ENCODE peak calls at places on chromosomes 4 and X, in eight cellular contexts. One of them, this sample, is unnamed.

GRCh38 chr4:55634417-55635128 is 1.5 kb downstream of the NMU start:
- DNase-seq in AG10803: no peak
- DNase-seq in mucosa of descending colon: no peak
- DNase-seq in H9: no peak
- DNase-seq in mammary epithelial cell: no peak
- DNase-seq in CD4-positive, alpha-beta T cell: no peak
- DNase-seq in dorsolateral prefrontal cortex: no peak
- DNase-seq in lower lobe of right lung: no peak
- DNase-seq in this sample: no peak

GRCh38 chr4:141352775-141353544 is 132.3 kb downstream of the ZNF330 start:
- DNase-seq in AG10803: peak; percentile 89
- DNase-seq in mucosa of descending colon: no peak
- DNase-seq in H9: no peak
- DNase-seq in mammary epithelial cell: peak; percentile 12
- DNase-seq in CD4-positive, alpha-beta T cell: no peak
- DNase-seq in dorsolateral prefrontal cortex: no peak
- DNase-seq in lower lobe of right lung: no peak
- DNase-seq in this sample: peak; percentile 58

GRCh38 chrX:68672581-68673318 is 25.3 kb downstream of the STARD8 start:
- DNase-seq in AG10803: no peak
- DNase-seq in mucosa of descending colon: no peak
- DNase-seq in H9: no peak
- DNase-seq in mammary epithelial cell: no peak
- DNase-seq in CD4-positive, alpha-beta T cell: no peak
- DNase-seq in dorsolateral prefrontal cortex: no peak
- DNase-seq in lower lobe of right lung: no peak
- DNase-seq in this sample: no peak

GRCh38 chr4:7777017-7777710 is 162.5 kb downstream of the AFAP1 start:
- DNase-seq in AG10803: no peak
- DNase-seq in mucosa of descending colon: no peak
- DNase-seq in H9: no peak
- DNase-seq in mammary epithelial cell: no peak
- DNase-seq in CD4-positive, alpha-beta T cell: no peak
- DNase-seq in dorsolateral prefrontal cortex: no peak
- DNase-seq in lower lobe of right lung: no peak
- DNase-seq in this sample: no peak

GRCh38 chr4:77564231-77564630 is 41.4 kb upstream of the CXCL13 start:
- DNase-seq in AG10803: no peak
- DNase-seq in mucosa of descending colon: no peak
- DNase-seq in H9: no peak
- DNase-seq in mammary epithelial cell: no peak
- DNase-seq in CD4-positive, alpha-beta T cell: no peak
- DNase-seq in dorsolateral prefrontal cortex: no peak
- DNase-seq in lower lobe of right lung: no peak
- DNase-seq in this sample: no peak

GRCh38 chr4:77636902-77637301 is 31.3 kb downstream of the CXCL13 start:
- DNase-seq in AG10803: peak; percentile 63
- DNase-seq in mucosa of descending colon: peak; percentile 61
- DNase-seq in H9: no peak
- DNase-seq in mammary epithelial cell: peak; percentile 97
- DNase-seq in CD4-positive, alpha-beta T cell: no peak
- DNase-seq in dorsolateral prefrontal cortex: no peak
- DNase-seq in lower lobe of right lung: no peak
- DNase-seq in this sample: peak; percentile 63

GRCh38 chr4:95549246-95550138 is 719 bp upstream of the UNC5C start:
- DNase-seq in AG10803: peak; percentile 8
- DNase-seq in mucosa of descending colon: peak; percentile 58
- DNase-seq in H9: peak; percentile 65
- DNase-seq in mammary epithelial cell: peak; percentile 60
- DNase-seq in CD4-positive, alpha-beta T cell: no peak
- DNase-seq in dorsolateral prefrontal cortex: peak; percentile 61
- DNase-seq in lower lobe of right lung: peak; percentile 67
- DNase-seq in this sample: no peak

GRCh38 chr4:57943672-57944071 is 833.5 kb upstream of the IGFBP7 start:
- DNase-seq in AG10803: no peak
- DNase-seq in mucosa of descending colon: no peak
- DNase-seq in H9: no peak
- DNase-seq in mammary epithelial cell: no peak
- DNase-seq in CD4-positive, alpha-beta T cell: no peak
- DNase-seq in dorsolateral prefrontal cortex: no peak
- DNase-seq in lower lobe of right lung: peak; percentile 27
- DNase-seq in this sample: no peak

GRCh38 chrX:71636438-71637252 is 18.3 kb upstream of the CXCR3 start:
- DNase-seq in AG10803: no peak
- DNase-seq in mucosa of descending colon: no peak
- DNase-seq in H9: no peak
- DNase-seq in mammary epithelial cell: no peak
- DNase-seq in CD4-positive, alpha-beta T cell: no peak
- DNase-seq in dorsolateral prefrontal cortex: no peak
- DNase-seq in lower lobe of right lung: no peak
- DNase-seq in this sample: no peak

GRCh38 chrX:40449396-40449795 is 131.4 kb upstream of the ATP6AP2 start:
- DNase-seq in AG10803: no peak
- DNase-seq in mucosa of descending colon: no peak
- DNase-seq in H9: no peak
- DNase-seq in mammary epithelial cell: peak; percentile 81
- DNase-seq in CD4-positive, alpha-beta T cell: no peak
- DNase-seq in dorsolateral prefrontal cortex: no peak
- DNase-seq in lower lobe of right lung: no peak
- DNase-seq in this sample: no peak

GRCh38 chr4:1045595-1046201 is 34.3 kb downstream of the FGFRL1 start:
- DNase-seq in AG10803: no peak
- DNase-seq in mucosa of descending colon: no peak
- DNase-seq in H9: no peak
- DNase-seq in mammary epithelial cell: no peak
- DNase-seq in CD4-positive, alpha-beta T cell: peak; percentile 1
- DNase-seq in dorsolateral prefrontal cortex: no peak
- DNase-seq in lower lobe of right lung: peak; percentile 18
- DNase-seq in this sample: no peak

GRCh38 chr4:11042760-11043159 is 358.2 kb upstream of the CLNK start:
- DNase-seq in AG10803: no peak
- DNase-seq in mucosa of descending colon: no peak
- DNase-seq in H9: no peak
- DNase-seq in mammary epithelial cell: no peak
- DNase-seq in CD4-positive, alpha-beta T cell: no peak
- DNase-seq in dorsolateral prefrontal cortex: no peak
- DNase-seq in lower lobe of right lung: no peak
- DNase-seq in this sample: no peak

GRCh38 chrX:42934020-42934701 is 156.2 kb upstream of the PPP1R2C start:
- DNase-seq in AG10803: no peak
- DNase-seq in mucosa of descending colon: no peak
- DNase-seq in H9: no peak
- DNase-seq in mammary epithelial cell: no peak
- DNase-seq in CD4-positive, alpha-beta T cell: no peak
- DNase-seq in dorsolateral prefrontal cortex: no peak
- DNase-seq in lower lobe of right lung: no peak
- DNase-seq in this sample: no peak

GRCh38 chr4:22233257-22233656 is 282.6 kb downstream of the ADGRA3 start:
- DNase-seq in AG10803: no peak
- DNase-seq in mucosa of descending colon: no peak
- DNase-seq in H9: no peak
- DNase-seq in mammary epithelial cell: no peak
- DNase-seq in CD4-positive, alpha-beta T cell: no peak
- DNase-seq in dorsolateral prefrontal cortex: no peak
- DNase-seq in lower lobe of right lung: no peak
- DNase-seq in this sample: no peak

GRCh38 chr4:174332741-174333493 is 49.2 kb downstream of the CEP44 start:
- DNase-seq in AG10803: no peak
- DNase-seq in mucosa of descending colon: no peak
- DNase-seq in H9: no peak
- DNase-seq in mammary epithelial cell: peak; percentile 52
- DNase-seq in CD4-positive, alpha-beta T cell: no peak
- DNase-seq in dorsolateral prefrontal cortex: no peak
- DNase-seq in lower lobe of right lung: no peak
- DNase-seq in this sample: no peak

GRCh38 chr4:54571293-54571723 is 86.4 kb upstream of the KIT start:
- DNase-seq in AG10803: no peak
- DNase-seq in mucosa of descending colon: no peak
- DNase-seq in H9: no peak
- DNase-seq in mammary epithelial cell: no peak
- DNase-seq in CD4-positive, alpha-beta T cell: no peak
- DNase-seq in dorsolateral prefrontal cortex: no peak
- DNase-seq in lower lobe of right lung: no peak
- DNase-seq in this sample: no peak

GRCh38 chr4:125904802-125905201 is 590.0 kb downstream of the FAT4 start:
- DNase-seq in AG10803: no peak
- DNase-seq in mucosa of descending colon: no peak
- DNase-seq in H9: no peak
- DNase-seq in mammary epithelial cell: no peak
- DNase-seq in CD4-positive, alpha-beta T cell: no peak
- DNase-seq in dorsolateral prefrontal cortex: no peak
- DNase-seq in lower lobe of right lung: no peak
- DNase-seq in this sample: no peak

GRCh38 chr4:4541040-4541631 is 712 bp downstream of the STX18 start:
- DNase-seq in AG10803: peak; percentile 65
- DNase-seq in mucosa of descending colon: no peak
- DNase-seq in H9: no peak
- DNase-seq in mammary epithelial cell: peak; percentile 53
- DNase-seq in CD4-positive, alpha-beta T cell: no peak
- DNase-seq in dorsolateral prefrontal cortex: no peak
- DNase-seq in lower lobe of right lung: peak; percentile 61
- DNase-seq in this sample: peak; percentile 65

GRCh38 chr4:26958925-26959653 is 98.4 kb downstream of the STIM2 start:
- DNase-seq in AG10803: no peak
- DNase-seq in mucosa of descending colon: no peak
- DNase-seq in H9: no peak
- DNase-seq in mammary epithelial cell: no peak
- DNase-seq in CD4-positive, alpha-beta T cell: no peak
- DNase-seq in dorsolateral prefrontal cortex: no peak
- DNase-seq in lower lobe of right lung: no peak
- DNase-seq in this sample: no peak

GRCh38 chr4:40446785-40447184 is 111.7 kb downstream of the CHRNA9 start:
- DNase-seq in AG10803: no peak
- DNase-seq in mucosa of descending colon: no peak
- DNase-seq in H9: no peak
- DNase-seq in mammary epithelial cell: peak; percentile 77
- DNase-seq in CD4-positive, alpha-beta T cell: no peak
- DNase-seq in dorsolateral prefrontal cortex: no peak
- DNase-seq in lower lobe of right lung: no peak
- DNase-seq in this sample: no peak

GRCh38 chr4:39103291-39103690 is 41.3 kb downstream of the KLHL5 start:
- DNase-seq in AG10803: no peak
- DNase-seq in mucosa of descending colon: no peak
- DNase-seq in H9: no peak
- DNase-seq in mammary epithelial cell: no peak
- DNase-seq in CD4-positive, alpha-beta T cell: no peak
- DNase-seq in dorsolateral prefrontal cortex: no peak
- DNase-seq in lower lobe of right lung: no peak
- DNase-seq in this sample: no peak
- TF ChIP-seq CTCF in AG10803: no peak
- TF ChIP-seq CTCF in mucosa of descending colon: no peak
- TF ChIP-seq CTCF in H9: no peak
- TF ChIP-seq CTCF in mammary epithelial cell: no peak
- TF ChIP-seq CTCF in CD4-positive, alpha-beta T cell: no peak
- TF ChIP-seq CTCF in dorsolateral prefrontal cortex: no peak
- TF ChIP-seq CTCF in lower lobe of right lung: no peak
- TF ChIP-seq CTCF in this sample: no peak

DNA sequence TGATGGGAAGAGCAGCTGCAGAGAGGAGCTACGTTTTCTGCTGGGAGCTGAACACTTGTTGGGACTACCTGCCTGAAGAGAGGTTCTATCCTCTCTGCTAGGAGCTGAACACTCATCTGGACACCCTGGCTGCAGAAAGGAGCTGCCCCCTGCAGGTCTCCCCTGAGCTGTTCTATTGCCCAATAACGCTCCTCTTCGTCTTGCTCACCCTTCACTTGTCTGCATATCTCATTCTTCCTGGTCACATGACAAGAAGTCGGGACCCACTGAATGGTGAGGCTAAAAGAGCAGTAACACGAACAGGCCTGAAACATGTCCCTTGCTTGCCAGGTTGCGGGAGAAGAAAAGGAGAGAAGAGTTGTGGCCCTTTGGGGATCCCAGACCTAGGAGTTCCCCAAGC is 27.8 kb downstream of the NAA11 start:
- DNase-seq in AG10803: no peak
- DNase-seq in mucosa of descending colon: no peak
- DNase-seq in H9: no peak
- DNase-seq in mammary epithelial cell: no peak
- DNase-seq in CD4-positive, alpha-beta T cell: no peak
- DNase-seq in dorsolateral prefrontal cortex: no peak
- DNase-seq in lower lobe of right lung: no peak
- DNase-seq in this sample: no peak
- TF ChIP-seq CTCF in AG10803: no peak
- TF ChIP-seq CTCF in mucosa of descending colon: no peak
- TF ChIP-seq CTCF in H9: no peak
- TF ChIP-seq CTCF in mammary epithelial cell: no peak
- TF ChIP-seq CTCF in CD4-positive, alpha-beta T cell: no peak
- TF ChIP-seq CTCF in dorsolateral prefrontal cortex: no peak
- TF ChIP-seq CTCF in lower lobe of right lung: no peak
- TF ChIP-seq CTCF in this sample: no peak

DNA sequence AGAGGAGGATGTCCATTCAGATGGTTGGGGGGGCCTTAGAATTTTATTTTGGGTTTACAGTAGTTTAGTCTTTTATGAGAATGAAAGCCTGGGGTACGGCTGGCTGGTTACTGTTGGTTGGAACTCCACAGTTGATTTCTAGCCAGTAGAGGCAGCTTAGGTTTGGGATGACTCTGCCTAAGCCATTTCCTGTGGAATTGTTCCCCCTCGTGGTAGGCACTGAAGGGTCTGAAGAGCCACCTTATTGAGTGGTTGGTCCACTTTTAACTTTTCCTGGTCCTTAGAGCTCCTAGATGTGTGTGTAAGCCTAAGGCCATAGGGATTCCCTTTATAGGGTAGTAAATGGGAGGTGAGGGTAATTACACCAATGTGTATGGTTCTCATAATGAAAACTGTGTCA is 19.7 kb downstream of the SPIN3 start:
- DNase-seq in AG10803: peak; percentile 5
- DNase-seq in mucosa of descending colon: no peak
- DNase-seq in H9: no peak
- DNase-seq in mammary epithelial cell: no peak
- DNase-seq in CD4-positive, alpha-beta T cell: no peak
- DNase-seq in dorsolateral prefrontal cortex: no peak
- DNase-seq in lower lobe of right lung: no peak
- DNase-seq in this sample: peak; percentile 21
- TF ChIP-seq CTCF in AG10803: peak; percentile 24
- TF ChIP-seq CTCF in mucosa of descending colon: no peak
- TF ChIP-seq CTCF in H9: no peak
- TF ChIP-seq CTCF in mammary epithelial cell: peak; percentile 44
- TF ChIP-seq CTCF in CD4-positive, alpha-beta T cell: no peak
- TF ChIP-seq CTCF in dorsolateral prefrontal cortex: no peak
- TF ChIP-seq CTCF in lower lobe of right lung: no peak
- TF ChIP-seq CTCF in this sample: peak; percentile 40

DNA sequence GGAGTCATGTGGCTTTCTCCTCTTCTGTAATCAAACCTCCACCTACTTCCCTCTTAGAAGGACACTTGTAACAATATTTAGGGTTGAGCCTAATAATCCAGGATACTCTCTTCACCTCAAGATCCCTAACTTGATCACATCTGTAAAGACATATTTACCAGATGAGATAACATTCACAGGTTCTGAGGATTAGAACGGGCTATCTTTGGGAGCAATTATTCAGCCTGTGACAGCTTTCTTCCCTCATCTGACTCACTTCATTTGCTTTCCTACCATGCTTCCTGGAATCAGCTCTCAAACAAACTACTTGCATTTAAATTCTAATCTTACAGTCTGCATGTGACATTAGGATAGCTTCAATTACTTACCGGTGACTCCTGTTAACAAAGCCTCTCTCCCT is 133.5 kb upstream of the NDST3 start:
- DNase-seq in AG10803: no peak
- DNase-seq in mucosa of descending colon: no peak
- DNase-seq in H9: no peak
- DNase-seq in mammary epithelial cell: no peak
- DNase-seq in CD4-positive, alpha-beta T cell: no peak
- DNase-seq in dorsolateral prefrontal cortex: no peak
- DNase-seq in lower lobe of right lung: no peak
- DNase-seq in this sample: no peak
- TF ChIP-seq CTCF in AG10803: no peak
- TF ChIP-seq CTCF in mucosa of descending colon: no peak
- TF ChIP-seq CTCF in H9: no peak
- TF ChIP-seq CTCF in mammary epithelial cell: no peak
- TF ChIP-seq CTCF in CD4-positive, alpha-beta T cell: no peak
- TF ChIP-seq CTCF in dorsolateral prefrontal cortex: no peak
- TF ChIP-seq CTCF in lower lobe of right lung: no peak
- TF ChIP-seq CTCF in this sample: no peak

This sample was measured in HFFc6.